ENCODE peak calls at places on chromosomes 11 and 22, in nine cellular contexts. N, I, F, E, M, S, L, K and T are unnamed samples.

GRCh38 chr11:8543278-8543677 is 50.8 kb downstream of the STK33 start:
- DNase-seq in L (no peak), M (no peak), N (no peak), S (no peak), I (no peak), K (no peak), E (no peak), F (no peak), T (no peak)

GRCh38 chr11:27770576-27770975 is 70.3 kb upstream of the BDNF start:
- DNase-seq in L (no peak), S (peak; percentile 89), M (no peak), I (no peak), E (no peak), F (no peak), N (no peak), K (no peak), T (no peak)

GRCh38 chr11:129894281-129895125 is 875 bp downstream of the NFRKB start:
- DNase-seq in E (no peak), I (no peak), L (peak; percentile 3), S (peak; percentile 21), F (no peak), M (no peak), N (no peak), K (peak; percentile 17), T (peak; percentile 13)

GRCh38 chr11:9362393-9362863 is 22.0 kb upstream of the IPO7 start:
- DNase-seq in N (no peak), M (peak; percentile 23), F (peak; percentile 32), K (no peak), S (no peak), L (no peak), I (no peak), E (no peak), T (no peak)

GRCh38 chr11:10410106-10410843 is 44.8 kb upstream of the AMPD3 start:
- DNase-seq in E (no peak), M (no peak), S (no peak), N (no peak), K (no peak), I (no peak), L (no peak), F (no peak), T (no peak)

GRCh38 chr11:58905716-58906547 is 33.4 kb upstream of the GLYATL1 start:
- DNase-seq in L (peak; percentile 91), S (peak; percentile 77), I (peak; percentile 55), N (no peak), M (peak; percentile 96), E (peak; percentile 35), K (no peak), F (no peak), T (peak; percentile 88)

GRCh38 chr22:27185903-27186302 is 528.5 kb downstream of the MIAT start:
- DNase-seq in N (no peak), I (no peak), F (peak; percentile 53), L (no peak), S (no peak), K (no peak), E (no peak), M (no peak), T (no peak)

GRCh38 chr11:2975594-2975993 is 16.5 kb downstream of the NAP1L4 start:
- DNase-seq in F (no peak), L (peak; percentile 37), I (no peak), M (peak; percentile 53), K (peak; percentile 41), E (no peak), N (no peak), S (peak; percentile 44), T (peak; percentile 73)

GRCh38 chr11:17506942-17507341 is 30.3 kb upstream of the ABCC8 start:
- DNase-seq in I (no peak), N (no peak), S (no peak), K (no peak), M (peak; percentile 11), E (no peak), L (no peak), F (no peak), T (no peak)

GRCh38 chr11:117058761-117059233 is 39.4 kb downstream of the SIK3 start:
- DNase-seq in N (no peak), L (peak; percentile 68), S (no peak), F (no peak), I (no peak), K (no peak), E (no peak), M (peak; percentile 47), T (no peak)

GRCh38 chr22:24437820-24438328 is 10.5 kb downstream of the ADORA2A start:
- DNase-seq in K (peak; percentile 78), L (no peak), N (no peak), M (no peak), E (no peak), F (no peak), I (no peak), S (peak; percentile 63), T (no peak)

GRCh38 chr22:43901976-43902643 is 10.3 kb upstream of the PNPLA5 start:
- DNase-seq in I (no peak), M (no peak), E (no peak), N (no peak), L (peak; percentile 97), F (no peak), S (no peak), K (no peak), T (peak; percentile 84)

GRCh38 chr22:49768961-49769690 is 58.5 kb downstream of the BRD1 start:
- DNase-seq in E (no peak), N (peak; percentile 79), F (peak; percentile 65), I (peak; percentile 39), K (no peak), L (peak; percentile 61), S (no peak), M (no peak), T (peak; percentile 62)

GRCh38 chr22:39457546-39458442 is 982 bp downstream of the MGAT3 start:
- DNase-seq in K (no peak), S (no peak), L (no peak), E (no peak), I (peak; percentile 41), M (no peak), N (no peak), F (no peak), T (no peak)

GRCh38 chr11:83613767-83614121 is 327.6 kb upstream of the CCDC90B start:
- DNase-seq in L (no peak), E (no peak), I (no peak), N (no peak), K (no peak), S (no peak), M (no peak), F (no peak), T (no peak)

GRCh38 chr22:17672417-17672991 is 33.9 kb downstream of the BCL2L13 start:
- DNase-seq in L (peak; percentile 37), F (no peak), K (no peak), N (no peak), I (no peak), E (no peak), M (no peak), S (peak; percentile 2), T (peak; percentile 25)

GRCh38 chr22:37781434-37782059 is 26.2 kb upstream of the GCAT start:
- DNase-seq in K (no peak), I (no peak), E (no peak), F (no peak), M (peak; percentile 66), N (no peak), L (peak; percentile 19), S (peak; percentile 52), T (peak; percentile 36)

GRCh38 chr11:7904910-7905309 is 26.2 kb downstream of the OR10A6 start:
- DNase-seq in I (no peak), K (no peak), F (no peak), L (peak; percentile 69), M (peak; percentile 68), S (peak; percentile 66), N (no peak), E (no peak), T (peak; percentile 54)

GRCh38 chr11:95586681-95587080 is 202.9 kb downstream of the FAM76B start:
- DNase-seq in S (no peak), I (no peak), L (no peak), E (no peak), K (no peak), N (no peak), F (no peak), M (no peak), T (no peak)

GRCh38 chr11:8871283-8871775 is 39.7 kb upstream of the AKIP1 start:
- DNase-seq in I (peak; percentile 77), K (no peak), F (peak; percentile 82), M (peak; percentile 84), L (peak; percentile 94), E (peak; percentile 47), N (peak; percentile 83), S (peak; percentile 53), T (peak; percentile 93)

GRCh38 chr11:65810046-65810868 is 23.4 kb downstream of the OVOL1 start:
- DNase-seq in L (no peak), I (no peak), N (no peak), K (no peak), M (no peak), E (no peak), F (no peak), S (no peak), T (no peak)

DNA sequence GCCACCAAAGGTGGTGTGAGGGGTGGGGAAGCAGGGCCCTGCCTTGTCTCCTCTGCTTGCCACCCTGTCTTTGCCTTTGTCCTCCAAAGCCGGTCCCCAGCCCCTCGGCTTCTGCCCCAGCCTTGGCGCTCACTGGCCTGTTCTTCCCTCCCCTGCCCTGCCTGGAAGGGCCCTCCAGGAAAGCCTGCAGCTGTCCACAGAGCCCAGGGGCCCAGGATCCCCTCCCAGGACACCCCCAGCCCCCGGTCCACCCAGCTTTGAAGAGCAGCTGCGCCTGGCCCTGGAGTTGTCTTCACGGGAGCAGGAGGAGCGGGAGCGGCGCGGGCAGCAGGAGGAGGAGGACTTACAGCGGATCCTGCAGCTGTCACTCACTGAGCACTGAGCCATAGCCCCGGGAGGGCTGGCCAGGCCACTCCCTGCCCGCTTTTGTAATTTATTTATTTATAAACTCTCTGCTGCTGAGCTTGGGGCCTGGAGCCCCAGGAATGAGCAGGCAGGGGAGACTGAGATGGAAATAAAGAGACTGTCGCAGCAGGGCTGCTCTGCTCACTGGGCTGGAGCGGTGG is 1.3 kb upstream of the SSH3 start:
- DNase-seq in K (no peak), S (peak; percentile 49), E (peak; percentile 49), I (peak; percentile 71), M (peak; percentile 83), L (peak; percentile 68), N (peak; percentile 40), F (peak; percentile 84), T (peak; percentile 94)
- H3K4me3 ChIP-seq in K (no peak overlapping the region), S (no peak overlapping the region), E (peak overlapping the region; percentile 87), I (peak overlapping the region; percentile 94), M (peak overlapping the region; percentile 87), L (no peak overlapping the region), N (no peak overlapping the region), F (peak overlapping the region; percentile 86), T (peak overlapping the region; percentile 27)

GRCh38 chr11:46695345-46696211 is 4.8 kb downstream of the ARHGAP1 start:
- DNase-seq in E (no peak), K (no peak), S (no peak), F (no peak), L (no peak), I (no peak), N (no peak), M (no peak), T (no peak)
- H3K4me3 ChIP-seq in E (no peak overlapping the region), K (no peak overlapping the region), S (no peak overlapping the region), F (no peak overlapping the region), L (no peak overlapping the region), I (no peak overlapping the region), N (no peak overlapping the region), M (no peak overlapping the region), T (no peak overlapping the region)

GRCh38 chr11:67006029-67006884 is 16.7 kb upstream of the SYT12 start:
- DNase-seq in M (peak; percentile 88), I (peak; percentile 62), S (peak; percentile 49), E (no peak), F (no peak), K (peak; percentile 54), L (no peak), N (no peak), T (peak; percentile 46)
- H3K4me3 ChIP-seq in M (no peak overlapping the region), I (no peak overlapping the region), S (no peak overlapping the region), E (no peak overlapping the region), F (no peak overlapping the region), K (no peak overlapping the region), L (no peak overlapping the region), N (no peak overlapping the region), T (no peak overlapping the region)

GRCh38 chr11:64643927-64644326 is 52.9 kb downstream of the SLC22A12 start:
- DNase-seq in S (no peak), N (no peak), M (no peak), L (no peak), I (no peak), E (no peak), K (no peak), F (no peak), T (no peak)
- H3K4me3 ChIP-seq in S (no peak overlapping the region), N (peak overlapping the region; percentile 69), M (peak overlapping the region; percentile 77), L (no peak overlapping the region), I (peak overlapping the region; percentile 51), E (no peak overlapping the region), K (no peak overlapping the region), F (peak overlapping the region; percentile 37), T (no peak overlapping the region)